ENCODE peak calls at places on chromosome 21, in eight cellular contexts. One of them, this sample, is unnamed.

GRCh38 chr21:44013380-44014088 is 1.4 kb downstream of the TRAPPC10 start:
- DNase-seq in aorta: no peak
- DNase-seq in trophoblast cell: peak; percentile 74
- DNase-seq in colonic mucosa: peak; percentile 34
- DNase-seq in DND-41: peak; percentile 53
- DNase-seq in effector memory CD4-positive, alpha-beta T cell: peak; percentile 28
- DNase-seq in mammary epithelial cell: peak; percentile 35
- DNase-seq in mesendoderm: peak; percentile 38
- DNase-seq in this sample: no peak

GRCh38 chr21:37619464-37619974 is 252.9 kb downstream of the DYRK1A start:
- DNase-seq in aorta: no peak
- DNase-seq in trophoblast cell: peak; percentile 90
- DNase-seq in colonic mucosa: no peak
- DNase-seq in DND-41: no peak
- DNase-seq in effector memory CD4-positive, alpha-beta T cell: no peak
- DNase-seq in mammary epithelial cell: peak; percentile 79
- DNase-seq in mesendoderm: no peak
- DNase-seq in this sample: no peak

GRCh38 chr21:44802396-44803153 is 955 bp upstream of the UBE2G2 start:
- DNase-seq in aorta: no peak
- DNase-seq in trophoblast cell: no peak
- DNase-seq in colonic mucosa: no peak
- DNase-seq in DND-41: no peak
- DNase-seq in effector memory CD4-positive, alpha-beta T cell: no peak
- DNase-seq in mammary epithelial cell: no peak
- DNase-seq in mesendoderm: peak; percentile 71
- DNase-seq in this sample: no peak

GRCh38 chr21:39519835-39520234 is 68.1 kb downstream of the SH3BGR start:
- DNase-seq in aorta: no peak
- DNase-seq in trophoblast cell: no peak
- DNase-seq in colonic mucosa: no peak
- DNase-seq in DND-41: no peak
- DNase-seq in effector memory CD4-positive, alpha-beta T cell: no peak
- DNase-seq in mammary epithelial cell: no peak
- DNase-seq in mesendoderm: no peak
- DNase-seq in this sample: no peak

GRCh38 chr21:31985398-31985797 is 112.6 kb downstream of the HUNK start:
- DNase-seq in aorta: no peak
- DNase-seq in trophoblast cell: no peak
- DNase-seq in colonic mucosa: no peak
- DNase-seq in DND-41: no peak
- DNase-seq in effector memory CD4-positive, alpha-beta T cell: no peak
- DNase-seq in mammary epithelial cell: no peak
- DNase-seq in mesendoderm: no peak
- DNase-seq in this sample: no peak

GRCh38 chr21:44510508-44511218 is 29.3 kb downstream of the KRTAP10-1 start:
- DNase-seq in aorta: peak; percentile 84
- DNase-seq in trophoblast cell: peak; percentile 49
- DNase-seq in colonic mucosa: peak; percentile 70
- DNase-seq in DND-41: peak; percentile 54
- DNase-seq in effector memory CD4-positive, alpha-beta T cell: peak; percentile 69
- DNase-seq in mammary epithelial cell: peak; percentile 56
- DNase-seq in mesendoderm: peak; percentile 74
- DNase-seq in this sample: no peak

GRCh38 chr21:16708431-16708830 is 804.4 kb upstream of the CXADR start:
- DNase-seq in aorta: no peak
- DNase-seq in trophoblast cell: no peak
- DNase-seq in colonic mucosa: no peak
- DNase-seq in DND-41: no peak
- DNase-seq in effector memory CD4-positive, alpha-beta T cell: no peak
- DNase-seq in mammary epithelial cell: no peak
- DNase-seq in mesendoderm: no peak
- DNase-seq in this sample: no peak

GRCh38 chr21:44866780-44867179 is 6.7 kb downstream of the PTTG1IP start:
- DNase-seq in aorta: peak; percentile 31
- DNase-seq in trophoblast cell: peak; percentile 27
- DNase-seq in colonic mucosa: no peak
- DNase-seq in DND-41: no peak
- DNase-seq in effector memory CD4-positive, alpha-beta T cell: no peak
- DNase-seq in mammary epithelial cell: no peak
- DNase-seq in mesendoderm: peak; percentile 66
- DNase-seq in this sample: no peak

GRCh38 chr21:39083377-39084008 is 99.8 kb downstream of the PSMG1 start:
- DNase-seq in aorta: no peak
- DNase-seq in trophoblast cell: peak; percentile 25
- DNase-seq in colonic mucosa: peak; percentile 87
- DNase-seq in DND-41: no peak
- DNase-seq in effector memory CD4-positive, alpha-beta T cell: no peak
- DNase-seq in mammary epithelial cell: peak; percentile 66
- DNase-seq in mesendoderm: peak; percentile 8
- DNase-seq in this sample: no peak

GRCh38 chr21:39441502-39442475 is 3.8 kb downstream of the LCA5L start:
- DNase-seq in aorta: no peak
- DNase-seq in trophoblast cell: peak; percentile 10
- DNase-seq in colonic mucosa: no peak
- DNase-seq in DND-41: peak; percentile 46
- DNase-seq in effector memory CD4-positive, alpha-beta T cell: no peak
- DNase-seq in mammary epithelial cell: peak; percentile 34
- DNase-seq in mesendoderm: peak; percentile 68
- DNase-seq in this sample: peak; percentile 20

GRCh38 chr21:44347911-44348451 is 5.4 kb upstream of the TRPM2 start:
- DNase-seq in aorta: no peak
- DNase-seq in trophoblast cell: no peak
- DNase-seq in colonic mucosa: no peak
- DNase-seq in DND-41: no peak
- DNase-seq in effector memory CD4-positive, alpha-beta T cell: no peak
- DNase-seq in mammary epithelial cell: no peak
- DNase-seq in mesendoderm: no peak
- DNase-seq in this sample: no peak

GRCh38 chr21:16863541-16863940 is 649.3 kb upstream of the CXADR start:
- DNase-seq in aorta: no peak
- DNase-seq in trophoblast cell: no peak
- DNase-seq in colonic mucosa: no peak
- DNase-seq in DND-41: no peak
- DNase-seq in effector memory CD4-positive, alpha-beta T cell: no peak
- DNase-seq in mammary epithelial cell: no peak
- DNase-seq in mesendoderm: no peak
- DNase-seq in this sample: no peak

DNA sequence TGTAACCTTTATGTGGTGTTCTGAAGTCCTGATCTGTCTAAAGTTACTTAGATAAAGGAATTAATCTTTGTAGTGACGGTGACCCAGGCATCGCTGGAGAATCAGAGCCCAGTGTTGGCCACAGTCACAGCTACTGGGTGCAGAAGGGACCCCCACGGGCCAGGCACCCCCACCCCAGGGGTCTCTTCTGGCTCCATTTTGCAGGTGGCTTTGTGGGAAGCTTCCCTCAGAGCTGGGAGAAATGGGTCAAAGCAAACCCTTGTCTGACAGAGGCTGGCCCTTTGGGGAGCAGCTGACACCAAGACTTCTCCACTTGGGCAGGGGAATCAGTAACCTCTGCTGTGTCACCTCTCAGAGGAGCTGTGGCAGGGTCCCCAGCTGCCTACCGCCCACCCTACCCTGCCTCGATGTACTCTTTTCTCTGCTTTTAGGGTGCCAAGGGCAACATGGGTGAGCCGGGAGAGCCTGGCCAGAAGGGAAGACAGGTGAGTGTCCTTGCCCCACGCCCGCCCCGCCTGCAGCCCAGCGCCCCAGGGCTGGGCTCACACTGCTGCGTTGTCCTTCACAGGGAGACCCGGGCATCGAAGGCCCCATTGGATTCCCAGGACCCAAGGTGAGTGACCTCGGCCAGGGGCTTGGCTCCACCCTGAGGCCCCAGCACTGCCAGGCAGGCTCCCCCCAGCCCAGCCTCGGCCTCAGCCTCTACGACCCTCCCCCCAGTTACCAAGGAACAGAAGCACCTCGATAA is 17.7 kb downstream of the COL6A2 start:
- DNase-seq in aorta: peak; percentile 55
- DNase-seq in trophoblast cell: no peak
- DNase-seq in colonic mucosa: no peak
- DNase-seq in DND-41: no peak
- DNase-seq in effector memory CD4-positive, alpha-beta T cell: no peak
- DNase-seq in mammary epithelial cell: no peak
- DNase-seq in mesendoderm: no peak
- DNase-seq in this sample: no peak
- H3K36me3 ChIP-seq in aorta: peaks cover 15% of the 10 kb centered on the region
- H3K36me3 ChIP-seq in trophoblast cell: peaks cover 46% of the 10 kb centered on the region
- H3K36me3 ChIP-seq in colonic mucosa: peaks cover 4% of the 10 kb centered on the region
- H3K36me3 ChIP-seq in DND-41: no peaks in the 10 kb centered on the region
- H3K36me3 ChIP-seq in effector memory CD4-positive, alpha-beta T cell: no peaks in the 10 kb centered on the region
- H3K36me3 ChIP-seq in mammary epithelial cell: no peaks in the 10 kb centered on the region
- H3K36me3 ChIP-seq in mesendoderm: peaks cover 22% of the 10 kb centered on the region
- H3K36me3 ChIP-seq in this sample: no peaks in the 10 kb centered on the region

GRCh38 chr21:34827445-34828235 is 158.8 kb downstream of the CLIC6 start:
- DNase-seq in aorta: no peak
- DNase-seq in trophoblast cell: no peak
- DNase-seq in colonic mucosa: peak; percentile 10
- DNase-seq in DND-41: no peak
- DNase-seq in effector memory CD4-positive, alpha-beta T cell: no peak
- DNase-seq in mammary epithelial cell: no peak
- DNase-seq in mesendoderm: no peak
- DNase-seq in this sample: no peak

GRCh38 chr21:34830386-34831140 is 161.8 kb downstream of the CLIC6 start:
- DNase-seq in aorta: no peak
- DNase-seq in trophoblast cell: no peak
- DNase-seq in colonic mucosa: no peak
- DNase-seq in DND-41: no peak
- DNase-seq in effector memory CD4-positive, alpha-beta T cell: no peak
- DNase-seq in mammary epithelial cell: no peak
- DNase-seq in mesendoderm: no peak
- DNase-seq in this sample: no peak

GRCh38 chr21:34825101-34825500 is 156.3 kb downstream of the CLIC6 start:
- DNase-seq in aorta: no peak
- DNase-seq in trophoblast cell: no peak
- DNase-seq in colonic mucosa: no peak
- DNase-seq in DND-41: no peak
- DNase-seq in effector memory CD4-positive, alpha-beta T cell: no peak
- DNase-seq in mammary epithelial cell: no peak
- DNase-seq in mesendoderm: no peak
- DNase-seq in this sample: no peak

GRCh38 chr21:34824314-34824713 is 155.5 kb downstream of the CLIC6 start:
- DNase-seq in aorta: no peak
- DNase-seq in trophoblast cell: no peak
- DNase-seq in colonic mucosa: no peak
- DNase-seq in DND-41: no peak
- DNase-seq in effector memory CD4-positive, alpha-beta T cell: no peak
- DNase-seq in mammary epithelial cell: no peak
- DNase-seq in mesendoderm: no peak
- DNase-seq in this sample: no peak

DNA sequence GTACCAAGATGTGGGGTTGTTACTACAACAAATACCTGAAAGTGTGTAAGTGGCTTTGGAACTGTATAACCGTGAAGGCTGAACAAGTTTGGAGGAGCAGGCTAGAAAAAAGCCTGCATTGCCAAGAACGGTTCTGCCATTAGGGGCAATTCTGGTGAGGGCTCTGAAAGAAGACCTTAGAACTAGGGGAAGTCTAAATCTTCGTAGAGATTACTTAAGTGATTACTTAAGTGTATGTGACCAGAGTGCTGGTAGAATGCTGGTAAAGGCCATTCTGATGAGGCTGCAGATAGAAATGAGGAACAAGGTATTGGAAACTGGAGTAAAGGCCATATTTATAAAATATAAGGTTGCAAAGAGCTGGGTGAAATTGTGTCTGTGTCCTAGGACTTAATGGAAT is 158.0 kb downstream of the CLIC6 start:
- DNase-seq in aorta: no peak
- DNase-seq in trophoblast cell: peak; percentile 82
- DNase-seq in colonic mucosa: no peak
- DNase-seq in DND-41: no peak
- DNase-seq in effector memory CD4-positive, alpha-beta T cell: no peak
- DNase-seq in mammary epithelial cell: no peak
- DNase-seq in mesendoderm: no peak
- DNase-seq in this sample: no peak
- H3K27ac ChIP-seq in aorta: no peak overlapping the region
- H3K27ac ChIP-seq in trophoblast cell: no peak overlapping the region
- H3K27ac ChIP-seq in colonic mucosa: no peak overlapping the region
- H3K27ac ChIP-seq in DND-41: no peak overlapping the region
- H3K27ac ChIP-seq in effector memory CD4-positive, alpha-beta T cell: no peak overlapping the region
- H3K27ac ChIP-seq in mammary epithelial cell: no peak overlapping the region
- H3K27ac ChIP-seq in mesendoderm: no peak overlapping the region
- H3K27ac ChIP-seq in this sample: no peak overlapping the region

GRCh38 chr21:26581818-26582217 is 8.7 kb upstream of the CYYR1 start:
- DNase-seq in aorta: no peak
- DNase-seq in trophoblast cell: no peak
- DNase-seq in colonic mucosa: no peak
- DNase-seq in DND-41: no peak
- DNase-seq in effector memory CD4-positive, alpha-beta T cell: no peak
- DNase-seq in mammary epithelial cell: no peak
- DNase-seq in mesendoderm: no peak
- DNase-seq in this sample: no peak

GRCh38 chr21:26591543-26591942 is 18.5 kb upstream of the CYYR1 start:
- DNase-seq in aorta: no peak
- DNase-seq in trophoblast cell: no peak
- DNase-seq in colonic mucosa: no peak
- DNase-seq in DND-41: no peak
- DNase-seq in effector memory CD4-positive, alpha-beta T cell: no peak
- DNase-seq in mammary epithelial cell: peak; percentile 2
- DNase-seq in mesendoderm: no peak
- DNase-seq in this sample: no peak

GRCh38 chr21:26583737-26584136 is 10.7 kb upstream of the CYYR1 start:
- DNase-seq in aorta: no peak
- DNase-seq in trophoblast cell: no peak
- DNase-seq in colonic mucosa: no peak
- DNase-seq in DND-41: no peak
- DNase-seq in effector memory CD4-positive, alpha-beta T cell: no peak
- DNase-seq in mammary epithelial cell: no peak
- DNase-seq in mesendoderm: no peak
- DNase-seq in this sample: no peak

DNA sequence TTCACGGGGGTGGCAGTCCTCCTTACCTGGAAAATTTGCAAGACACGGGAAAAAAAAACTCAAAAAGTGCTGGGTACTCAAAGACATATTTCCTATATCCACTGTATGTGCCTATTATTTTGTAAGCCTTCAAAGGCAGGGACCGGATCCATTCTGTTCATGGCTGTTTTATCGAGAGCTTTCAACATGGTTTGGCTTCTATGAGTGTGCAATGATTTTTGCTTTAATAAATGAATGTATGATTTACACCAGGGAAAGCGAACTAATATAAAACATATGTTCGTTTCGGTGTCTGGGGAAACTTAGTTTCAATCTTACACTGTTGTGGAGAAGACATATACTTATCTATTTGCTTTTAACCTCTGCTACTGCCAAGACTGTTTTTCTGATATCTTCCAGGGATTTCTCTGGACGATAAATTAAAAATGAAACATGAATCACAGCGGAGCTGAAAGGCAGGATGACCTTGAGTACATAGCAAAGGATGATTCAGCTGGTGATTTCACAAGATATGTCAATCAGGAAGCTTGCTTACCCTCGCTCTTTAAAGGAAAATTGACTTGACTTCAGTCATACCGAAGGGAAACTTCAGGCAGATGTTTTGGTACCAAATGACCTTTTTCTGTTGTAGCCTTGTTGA is 14.7 kb upstream of the CYYR1 start:
- DNase-seq in aorta: no peak
- DNase-seq in trophoblast cell: no peak
- DNase-seq in colonic mucosa: no peak
- DNase-seq in DND-41: no peak
- DNase-seq in effector memory CD4-positive, alpha-beta T cell: no peak
- DNase-seq in mammary epithelial cell: peak; percentile 5
- DNase-seq in mesendoderm: no peak
- DNase-seq in this sample: peak; percentile 52
- H3K4me3 ChIP-seq in aorta: no peak overlapping the region
- H3K4me3 ChIP-seq in trophoblast cell: no peak overlapping the region
- H3K4me3 ChIP-seq in colonic mucosa: no peak overlapping the region
- H3K4me3 ChIP-seq in DND-41: no peak overlapping the region
- H3K4me3 ChIP-seq in effector memory CD4-positive, alpha-beta T cell: no peak overlapping the region
- H3K4me3 ChIP-seq in mammary epithelial cell: no peak overlapping the region
- H3K4me3 ChIP-seq in mesendoderm: no peak overlapping the region
- H3K4me3 ChIP-seq in this sample: no peak overlapping the region

GRCh38 chr21:42512346-42513034 is 1.2 kb upstream of the SLC37A1 start:
- DNase-seq in aorta: no peak
- DNase-seq in trophoblast cell: no peak
- DNase-seq in colonic mucosa: peak; percentile 20
- DNase-seq in DND-41: no peak
- DNase-seq in effector memory CD4-positive, alpha-beta T cell: no peak
- DNase-seq in mammary epithelial cell: no peak
- DNase-seq in mesendoderm: no peak
- DNase-seq in this sample: no peak
- H3K36me3 ChIP-seq in aorta: no peaks in the 10 kb centered on the region
- H3K36me3 ChIP-seq in trophoblast cell: no peaks in the 10 kb centered on the region
- H3K36me3 ChIP-seq in colonic mucosa: no peaks in the 10 kb centered on the region
- H3K36me3 ChIP-seq in DND-41: no peaks in the 10 kb centered on the region
- H3K36me3 ChIP-seq in effector memory CD4-positive, alpha-beta T cell: no peaks in the 10 kb centered on the region
- H3K36me3 ChIP-seq in mammary epithelial cell: no peaks in the 10 kb centered on the region
- H3K36me3 ChIP-seq in mesendoderm: no peaks in the 10 kb centered on the region
- H3K36me3 ChIP-seq in this sample: no peaks in the 10 kb centered on the region

This sample was measured in Panc1.